ENCODE peak calls at places on chromosomes 5 and 9, in four cellular contexts. C is stromal cell of bone marrow, U is mesothelial cell of epicardium, Q is non-pigmented ciliary epithelial cell. W is an unnamed sample.

GRCh38 chr9:75780185-75780584 is 110.3 kb upstream of the PCSK5 start:
- DNase-seq in C (no peak), U (no peak), Q (no peak), W (no peak)

GRCh38 chr5:150163547-150164059 is 3.0 kb upstream of the CDX1 start:
- DNase-seq in C (no peak), U (no peak), Q (no peak), W (no peak)

GRCh38 chr5:172114875-172115422 is 73.1 kb downstream of the STK10 start:
- DNase-seq in C (no peak), U (no peak), Q (no peak), W (peak)

GRCh38 chr9:72952394-72952720 is 496 bp downstream of the ALDH1A1 start:
- DNase-seq in C (no peak), U (no peak), Q (no peak), W (no peak)

GRCh38 chr9:133103183-133103986 is 17.7 kb downstream of the RALGDS start:
- DNase-seq in C (no peak), U (peak), Q (no peak), W (no peak)

GRCh38 chr9:127637322-127637847 is 25.3 kb downstream of the STXBP1 start:
- DNase-seq in C (peak), U (no peak), Q (peak), W (no peak)

GRCh38 chr5:169742773-169743296 is 105.8 kb downstream of the DOCK2 start:
- DNase-seq in C (peak), U (no peak), Q (no peak), W (no peak)

GRCh38 chr9:70868661-70869652 is 252.5 kb downstream of the TRPM3 start:
- DNase-seq in C (peak), U (no peak), Q (peak), W (no peak)

GRCh38 chr9:93122721-93123221 is 11.3 kb downstream of the NINJ1 start:
- DNase-seq in C (no peak), U (no peak), Q (no peak), W (no peak)

GRCh38 chr9:110767559-110768063 is 99.0 kb downstream of the MUSK start:
- DNase-seq in C (peak), U (no peak), Q (no peak), W (no peak)

GRCh38 chr5:159805021-159805420 is 111.3 kb upstream of the ADRA1B start:
- DNase-seq in C (peak), U (no peak), Q (no peak), W (no peak)

GRCh38 chr5:88829773-88830172 is 53.2 kb downstream of the MEF2C start:
- DNase-seq in C (no peak), U (no peak), Q (no peak), W (no peak)

GRCh38 chr5:112159435-112159834 is 259.6 kb downstream of the EPB41L4A start:
- DNase-seq in C (no peak), U (no peak), Q (no peak), W (no peak)

GRCh38 chr9:80518441-80518840 is 946.7 kb downstream of the TLE4 start:
- DNase-seq in C (no peak), U (no peak), Q (no peak), W (no peak)

GRCh38 chr9:92746567-92747458 is 17.8 kb downstream of the BICD2 start:
- DNase-seq in C (no peak), U (no peak), Q (no peak), W (no peak)

GRCh38 chr9:8694983-8695588 is 895.5 kb upstream of the DMAC1 start:
- DNase-seq in C (no peak), U (no peak), Q (no peak), W (no peak)

GRCh38 chr9:124411514-124412227 is 3.6 kb downstream of the PSMB7 start:
- DNase-seq in C (peak), U (no peak), Q (peak), W (no peak)

GRCh38 chr9:89710689-89711088 is 105.9 kb downstream of the GADD45G start:
- DNase-seq in C (peak), U (no peak), Q (no peak), W (no peak)

GRCh38 chr9:126148523-126148870 is 178.1 kb upstream of the MVB12B start:
- DNase-seq in C (no peak), U (no peak), Q (no peak), W (no peak)

W was measured in T-helper 22 cell.